ENCODE peak calls at places on chromosomes 16 and 17, in six cellular contexts. R is HCT116, J is H1, N is HepG2, D is K562, L is GM12878. I is an unnamed sample.

GRCh38 chr16:57916735-57917450 is 54.0 kb downstream of the CNGB1 start:
- DNase-seq in R (no peak), J (no peak), N (no peak), D (no peak), L (no peak), I (no peak)

GRCh38 chr17:65664296-65664695 is 102.8 kb upstream of the AXIN2 start:
- DNase-seq in R (no peak), J (no peak), N (no peak), D (no peak), L (no peak), I (no peak)

GRCh38 chr17:48812001-48812400 is 5.0 kb downstream of the TTLL6 start:
- DNase-seq in R (no peak), J (no peak), N (no peak), D (no peak), L (no peak), I (no peak)

GRCh38 chr16:90028985-90029384 is 9.7 kb upstream of the DBNDD1 start:
- DNase-seq in R (no peak), J (no peak), N (no peak), D (no peak), L (no peak), I (no peak)

GRCh38 chr16:67384778-67385510 is 8.4 kb downstream of the TPPP3 start:
- DNase-seq in R (no peak), J (no peak), N (no peak), D (no peak), L (no peak), I (no peak)

GRCh38 chr17:39213852-39214251 is 11.9 kb downstream of the STAC2 start:
- DNase-seq in R (peak; percentile 86), J (no peak), N (no peak), D (no peak), L (no peak), I (no peak)

GRCh38 chr16:73605309-73605708 is 557.4 kb upstream of the ZFHX3 start:
- DNase-seq in R (no peak), J (no peak), N (no peak), D (no peak), L (no peak), I (peak; percentile 35)

GRCh38 chr17:39092672-39093250 is 58.7 kb downstream of the PLXDC1 start:
- DNase-seq in R (no peak), J (no peak), N (no peak), D (no peak), L (no peak), I (no peak)

GRCh38 chr17:683040-683439 is 31.6 kb downstream of the VPS53 start:
- DNase-seq in R (no peak), J (no peak), N (no peak), D (no peak), L (no peak), I (no peak)

GRCh38 chr17:79388556-79389295 is 222.1 kb downstream of the RBFOX3 start:
- DNase-seq in R (peak; percentile 18), J (peak; percentile 82), N (peak; percentile 34), D (peak; percentile 74), L (no peak), I (peak; percentile 73)

GRCh38 chr16:20137194-20137593 is 63.5 kb upstream of the GPR139 start:
- DNase-seq in R (no peak), J (no peak), N (no peak), D (no peak), L (no peak), I (no peak)

GRCh38 chr17:36590082-36590481 is 1.6 kb upstream of the DHRS11 start:
- DNase-seq in R (no peak), J (no peak), N (no peak), D (peak; percentile 63), L (no peak), I (no peak)

GRCh38 chr17:79255471-79255870 is 180.8 kb downstream of the ENGASE start:
- DNase-seq in R (no peak), J (no peak), N (no peak), D (no peak), L (no peak), I (no peak)

GRCh38 chr17:33520404-33521032 is 227.4 kb upstream of the ASIC2 start:
- DNase-seq in R (no peak), J (peak; percentile 95), N (peak; percentile 23), D (peak; percentile 82), L (no peak), I (peak; percentile 39)

GRCh38 chr17:28345420-28346198 is 10.0 kb downstream of the TNFAIP1 start:
- DNase-seq in R (no peak), J (no peak), N (no peak), D (no peak), L (no peak), I (no peak)

GRCh38 chr16:11350531-11351335 is 5.5 kb downstream of the RMI2 start:
- DNase-seq in R (no peak), J (no peak), N (no peak), D (no peak), L (no peak), I (no peak)

GRCh38 chr16:11347831-11348230 is 2.6 kb downstream of the RMI2 start:
- DNase-seq in R (no peak), J (no peak), N (no peak), D (no peak), L (no peak), I (no peak)

GRCh38 chr16:11346700-11347319 is 1.6 kb downstream of the RMI2 start:
- DNase-seq in R (no peak), J (no peak), N (no peak), D (no peak), L (no peak), I (no peak)

GRCh38 chr16:11348737-11349598 is 3.7 kb downstream of the RMI2 start:
- DNase-seq in R (no peak), J (no peak), N (no peak), D (no peak), L (no peak), I (no peak)

GRCh38 chr16:11349599-11350276 is 4.5 kb downstream of the RMI2 start:
- DNase-seq in R (no peak), J (no peak), N (no peak), D (no peak), L (no peak), I (no peak)
- TF ChIP-seq JUND in R (no peak), J (no peak), N (no peak), D (no peak), L (no peak), I (no peak)

GRCh38 chr16:85422124-85422373 is 191.1 kb upstream of the GSE1 start:
- DNase-seq in R (no peak), J (peak; percentile 47), N (no peak), D (no peak), L (no peak), I (no peak)

GRCh38 chr16:85423186-85423550 is 190.0 kb upstream of the GSE1 start:
- DNase-seq in R (no peak), J (peak; percentile 45), N (no peak), D (no peak), L (no peak), I (no peak)

GRCh38 chr16:85423631-85424030 is 189.5 kb upstream of the GSE1 start:
- DNase-seq in R (no peak), J (no peak), N (no peak), D (no peak), L (no peak), I (no peak)

GRCh38 chr16:85421338-85422123 is 191.6 kb upstream of the GSE1 start:
- DNase-seq in R (no peak), J (peak; percentile 51), N (no peak), D (no peak), L (no peak), I (no peak)

GRCh38 chr16:85422374-85423185 is 190.5 kb upstream of the GSE1 start:
- DNase-seq in R (no peak), J (peak; percentile 64), N (peak; percentile 92), D (peak; percentile 81), L (no peak), I (peak; percentile 87)
- TF ChIP-seq JUND in R (no peak), J (no peak), N (no peak), D (no peak), L (no peak), I (no peak)

DNA sequence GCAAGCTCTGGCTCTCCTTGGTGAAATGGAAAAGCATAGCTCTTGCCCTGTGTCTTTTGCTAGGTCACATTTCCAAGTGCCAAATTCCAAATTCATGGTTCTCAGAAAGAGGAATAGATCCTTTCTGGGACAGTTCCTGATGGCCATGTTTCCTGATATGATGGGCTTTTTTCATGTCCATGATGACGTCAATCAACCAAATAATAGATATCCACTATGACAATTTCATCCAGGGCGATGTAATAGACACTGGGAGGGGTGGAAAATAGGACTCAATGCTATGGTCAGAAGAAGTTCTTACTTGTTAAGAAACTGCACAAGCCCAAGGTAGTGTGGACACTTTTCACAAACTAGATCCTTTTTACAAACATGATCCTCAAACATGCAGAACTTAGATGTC is 549 bp upstream of the KRT33A start:
- DNase-seq in R (no peak), J (no peak), N (no peak), D (no peak), L (no peak), I (no peak)
- TF ChIP-seq JUND in R (no peak), J (no peak), N (no peak), D (no peak), L (no peak), I (no peak)

DNA sequence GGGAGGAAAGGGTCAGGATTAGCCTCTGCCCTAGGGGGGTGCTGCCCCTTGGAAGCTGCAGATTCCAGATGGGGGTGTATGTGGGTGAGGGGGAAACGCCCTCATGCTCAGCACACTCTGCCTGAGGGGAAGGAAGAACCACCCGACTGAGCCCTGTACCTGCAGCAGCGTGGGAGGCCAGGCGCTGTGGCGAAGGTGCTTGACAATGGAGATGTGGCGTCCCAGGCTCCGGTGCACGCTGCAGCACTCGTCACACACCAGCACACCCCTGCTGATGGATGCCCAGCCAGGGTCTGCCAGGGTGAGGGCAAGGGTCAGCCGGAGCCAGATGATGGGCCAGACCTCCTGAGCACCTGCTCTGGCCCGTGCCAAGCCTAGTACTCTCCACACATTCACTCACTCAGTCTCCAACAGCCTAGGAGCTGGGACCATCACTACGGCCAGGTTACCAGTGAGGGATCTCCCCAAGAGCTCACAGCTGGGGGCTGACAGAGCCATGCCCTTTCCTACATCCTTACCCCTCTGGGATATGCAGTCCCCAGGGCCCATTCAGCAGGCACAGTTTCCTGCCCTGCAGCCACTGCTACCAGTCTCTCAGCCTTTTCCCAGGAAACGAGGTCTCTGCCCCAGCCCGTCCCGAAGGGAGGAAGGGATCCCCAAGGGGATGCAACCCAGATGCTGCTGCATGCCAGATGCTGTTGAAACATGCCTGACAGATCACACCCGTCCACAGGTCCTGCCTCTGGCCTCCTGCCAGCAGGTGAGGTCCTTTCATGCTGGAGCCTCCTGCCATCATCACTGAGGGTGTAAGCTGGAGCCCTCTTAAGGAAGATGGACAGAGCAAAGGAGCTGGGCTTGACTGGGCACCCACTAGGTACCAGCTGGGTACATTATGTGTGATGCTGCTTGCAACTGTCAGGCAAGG is 5.9 kb downstream of the GIT1 start:
- DNase-seq in R (no peak), J (no peak), N (no peak), D (no peak), L (no peak), I (no peak)
- TF ChIP-seq JUND in R (no peak), J (no peak), N (no peak), D (no peak), L (no peak), I (no peak)

GRCh38 chr17:60300949-60301348 is 91.0 kb downstream of the USP32 start:
- DNase-seq in R (no peak), J (no peak), N (no peak), D (no peak), L (no peak), I (no peak)
- TF ChIP-seq JUND in R (no peak), J (no peak), N (no peak), D (no peak), L (no peak), I (no peak)

GRCh38 chr17:61161615-61162134 is 238.0 kb upstream of the TBX2 start:
- DNase-seq in R (no peak), J (no peak), N (no peak), D (no peak), L (no peak), I (no peak)
- TF ChIP-seq JUND in R (no peak), J (no peak), N (no peak), D (no peak), L (no peak), I (no peak)

I was measured in T47D.